ENCODE peak calls at places on chromosomes 13 and 19, in seven cellular contexts. I, M, D, A, S, Y and B are unnamed samples.

GRCh38 chr13:33318037-33318436 is 32.5 kb upstream of the STARD13 start:
- DNase-seq in I (no peak), M (no peak), D (no peak), A (no peak), S (no peak), Y (no peak), B (no peak)

GRCh38 chr13:98585398-98585754 is 8.5 kb upstream of the STK24 start:
- DNase-seq in I (no peak), M (no peak), D (no peak), A (no peak), S (no peak), Y (no peak), B (no peak)

GRCh38 chr13:114043421-114044053 is 69.7 kb upstream of the C13orf46 start:
- DNase-seq in I (peak; percentile 91), M (no peak), D (no peak), A (no peak), S (no peak), Y (peak; percentile 44), B (no peak)

GRCh38 chr13:26022538-26023292 is 29.1 kb downstream of the SHISA2 start:
- DNase-seq in I (peak; percentile 26), M (no peak), D (peak; percentile 78), A (no peak), S (peak; percentile 81), Y (peak; percentile 49), B (no peak)

GRCh38 chr13:51435002-51435578 is 17.7 kb downstream of the INTS6 start:
- DNase-seq in I (peak; percentile 62), M (no peak), D (peak; percentile 24), A (no peak), S (no peak), Y (no peak), B (no peak)

GRCh38 chr13:60267498-60268202 is 103.9 kb upstream of the DIAPH3 start:
- DNase-seq in I (peak; percentile 14), M (peak; percentile 40), D (peak; percentile 5), A (peak; percentile 21), S (no peak), Y (no peak), B (no peak)

GRCh38 chr13:79226250-79226649 is 179.8 kb downstream of the RBM26 start:
- DNase-seq in I (no peak), M (no peak), D (no peak), A (no peak), S (no peak), Y (no peak), B (no peak)

GRCh38 chr19:58476498-58477015 is 405 bp downstream of the ZNF446 start:
- DNase-seq in I (peak; percentile 23), M (no peak), D (no peak), A (peak; percentile 58), S (no peak), Y (no peak), B (no peak)

GRCh38 chr13:110245421-110245899 is 61.5 kb downstream of the COL4A1 start:
- DNase-seq in I (no peak), M (no peak), D (no peak), A (no peak), S (no peak), Y (peak; percentile 9), B (no peak)

GRCh38 chr19:55133639-55134444 is 15.2 kb downstream of the TNNT1 start:
- DNase-seq in I (no peak), M (no peak), D (peak; percentile 36), A (peak; percentile 65), S (no peak), Y (no peak), B (no peak)

GRCh38 chr13:109412232-109412935 is 374.0 kb downstream of the IRS2 start:
- DNase-seq in I (peak; percentile 81), M (peak; percentile 77), D (peak; percentile 17), A (no peak), S (peak; percentile 57), Y (no peak), B (no peak)

GRCh38 chr19:49421878-49422202 is 1.4 kb downstream of the PTH2 start:
- DNase-seq in I (no peak), M (no peak), D (no peak), A (no peak), S (no peak), Y (no peak), B (no peak)

GRCh38 chr13:110531671-110532083 is 29.8 kb downstream of the RAB20 start:
- DNase-seq in I (no peak), M (no peak), D (no peak), A (no peak), S (no peak), Y (no peak), B (no peak)

GRCh38 chr19:35000647-35001501 is 751 bp downstream of the GRAMD1A start:
- DNase-seq in I (peak; percentile 57), M (peak; percentile 43), D (peak; percentile 55), A (peak; percentile 52), S (peak; percentile 34), Y (no peak), B (peak; percentile 64)

GRCh38 chr13:46126074-46126473 is 21.2 kb upstream of the CPB2 start:
- DNase-seq in I (no peak), M (no peak), D (no peak), A (no peak), S (no peak), Y (no peak), B (no peak)

GRCh38 chr13:106034201-106034600 is 501.3 kb downstream of the EFNB2 start:
- DNase-seq in I (no peak), M (no peak), D (no peak), A (no peak), S (no peak), Y (peak; percentile 37), B (no peak)

GRCh38 chr13:106029901-106030300 is 505.6 kb downstream of the EFNB2 start:
- DNase-seq in I (no peak), M (no peak), D (no peak), A (no peak), S (no peak), Y (no peak), B (no peak)

GRCh38 chr13:106036870-106037269 is 498.6 kb downstream of the EFNB2 start:
- DNase-seq in I (no peak), M (peak; percentile 36), D (no peak), A (no peak), S (no peak), Y (no peak), B (no peak)

GRCh38 chr13:106028916-106029315 is 506.5 kb downstream of the EFNB2 start:
- DNase-seq in I (no peak), M (no peak), D (peak; percentile 19), A (no peak), S (no peak), Y (peak; percentile 20), B (no peak)

GRCh38 chr13:106033634-106034033 is 501.8 kb downstream of the EFNB2 start:
- DNase-seq in I (peak; percentile 89), M (no peak), D (peak; percentile 33), A (no peak), S (no peak), Y (peak; percentile 20), B (no peak)
- TF ChIP-seq CTCF in I (peak; percentile 56), M (peak; percentile 21), D (peak; percentile 28), A (no peak), S (no peak), Y (peak; percentile 45), B (no peak)

GRCh38 chr13:112587359-112587766 is 590 bp downstream of the TUBGCP3 start:
- DNase-seq in I (peak; percentile 80), M (peak; percentile 85), D (peak; percentile 75), A (peak; percentile 88), S (peak; percentile 83), Y (peak; percentile 31), B (peak; percentile 88)
- TF ChIP-seq CTCF in I (no peak), M (no peak), D (no peak), A (peak; percentile 39), S (peak; percentile 29), Y (no peak), B (peak; percentile 36)

DNA sequence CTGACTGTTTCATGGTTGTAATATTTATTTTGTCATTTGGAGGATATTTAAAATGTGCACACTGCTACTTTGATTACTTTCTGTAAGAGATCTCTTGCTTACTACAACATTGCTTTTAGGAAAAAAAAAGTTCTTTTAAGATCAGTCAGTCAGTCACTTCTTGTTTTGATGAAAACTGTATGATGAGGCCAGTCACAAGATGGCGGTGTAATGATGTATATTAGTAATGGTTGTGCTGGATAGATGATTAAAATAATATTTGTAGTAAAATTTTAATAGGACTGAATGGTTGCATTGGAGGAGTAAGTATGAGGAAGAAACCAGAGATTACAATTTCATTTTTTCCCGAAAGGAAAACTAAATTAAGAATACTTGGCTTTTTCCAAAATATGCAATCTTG is 2411.1 kb downstream of the PCDH9 start:
- DNase-seq in I (peak; percentile 58), M (no peak), D (peak; percentile 28), A (no peak), S (no peak), Y (no peak), B (no peak)
- TF ChIP-seq CTCF in I (peak; percentile 34), M (no peak), D (no peak), A (no peak), S (no peak), Y (no peak), B (peak; percentile 11)

GRCh38 chr19:4531562-4532165 is 3.4 kb downstream of the PLIN5 start:
- DNase-seq in I (no peak), M (no peak), D (no peak), A (no peak), S (no peak), Y (no peak), B (no peak)
- TF ChIP-seq CTCF in I (no peak), M (no peak), D (no peak), A (no peak), S (no peak), Y (no peak), B (no peak)

GRCh38 chr13:28429096-28429495 is 65.8 kb downstream of the FLT1 start:
- DNase-seq in I (no peak), M (no peak), D (no peak), A (no peak), S (no peak), Y (no peak), B (no peak)
- TF ChIP-seq CTCF in I (no peak), M (no peak), D (no peak), A (no peak), S (no peak), Y (no peak), B (no peak)

GRCh38 chr19:39412100-39412866 is at the start of gene PLEKHG2:
- DNase-seq in I (peak; percentile 100), M (peak; percentile 100), D (peak; percentile 100), A (peak; percentile 98), S (peak; percentile 94), Y (peak; percentile 100), B (peak; percentile 99)
- TF ChIP-seq CTCF in I (peak; percentile 75), M (peak; percentile 95), D (peak; percentile 73), A (peak; percentile 90), S (peak; percentile 91), Y (peak; percentile 78), B (peak; percentile 86)

GRCh38 chr19:7869453-7869909 is 4.7 kb downstream of the PRR36 start:
- DNase-seq in I (peak; percentile 51), M (peak; percentile 72), D (peak; percentile 85), A (peak; percentile 87), S (peak; percentile 66), Y (no peak), B (peak; percentile 93)
- TF ChIP-seq CTCF in I (no peak), M (peak; percentile 7), D (no peak), A (no peak), S (peak; percentile 1), Y (no peak), B (no peak)

GRCh38 chr19:3672993-3673392 is 27.3 kb downstream of the PIP5K1C start:
- DNase-seq in I (no peak), M (peak; percentile 41), D (no peak), A (no peak), S (no peak), Y (no peak), B (no peak)
- TF ChIP-seq CTCF in I (no peak), M (peak; percentile 14), D (no peak), A (no peak), S (no peak), Y (no peak), B (peak; percentile 17)